ENCODE peak calls at places on chromosomes 16 and 17, in four cellular contexts. One of them, this sample, is unnamed.
A peak's percentile ranks its signal among the peaks of the same experiment; 100 is the strongest.

GRCh38 chr17:47205419-47205963 is 3.7 kb upstream of the MYL4 start:
- DNase-seq in endodermal cell: peak; percentile 80
- DNase-seq in Peyer's patch: no peak
- DNase-seq in adrenal gland: peak; percentile 65
- DNase-seq in this sample: no peak

GRCh38 chr16:73171380-73171779 is 123.5 kb upstream of the ZFHX3 start:
- DNase-seq in endodermal cell: peak; percentile 75
- DNase-seq in Peyer's patch: no peak
- DNase-seq in adrenal gland: no peak
- DNase-seq in this sample: no peak

GRCh38 chr17:28578246-28579195 is 1.8 kb upstream of the ALDOC start:
- DNase-seq in endodermal cell: no peak
- DNase-seq in Peyer's patch: no peak
- DNase-seq in adrenal gland: no peak
- DNase-seq in this sample: no peak

GRCh38 chr17:66165537-66166123 is 26.3 kb downstream of the CEP112 start:
- DNase-seq in endodermal cell: no peak
- DNase-seq in Peyer's patch: no peak
- DNase-seq in adrenal gland: peak; percentile 25
- DNase-seq in this sample: no peak

GRCh38 chr17:45307290-45308015 is 9.4 kb downstream of the MAP3K14 start:
- DNase-seq in endodermal cell: no peak
- DNase-seq in Peyer's patch: no peak
- DNase-seq in adrenal gland: no peak
- DNase-seq in this sample: no peak

GRCh38 chr17:43667506-43668438 is 6.0 kb upstream of the MEOX1 start:
- DNase-seq in endodermal cell: no peak
- DNase-seq in Peyer's patch: no peak
- DNase-seq in adrenal gland: no peak
- DNase-seq in this sample: no peak

GRCh38 chr17:78769200-78769773 is 12.8 kb downstream of the CYTH1 start:
- DNase-seq in endodermal cell: peak; percentile 57
- DNase-seq in Peyer's patch: no peak
- DNase-seq in adrenal gland: no peak
- DNase-seq in this sample: no peak

GRCh38 chr16:89958068-89958467 is 9.5 kb downstream of the DEF8 start:
- DNase-seq in endodermal cell: peak; percentile 94
- DNase-seq in Peyer's patch: no peak
- DNase-seq in adrenal gland: peak; percentile 45
- DNase-seq in this sample: peak; percentile 90

GRCh38 chr16:66858740-66859396 is 14.7 kb downstream of the CA7 start:
- DNase-seq in endodermal cell: peak; percentile 28
- DNase-seq in Peyer's patch: no peak
- DNase-seq in adrenal gland: peak; percentile 90
- DNase-seq in this sample: peak; percentile 64

GRCh38 chr17:66123163-66123562 is 68.8 kb downstream of the CEP112 start:
- DNase-seq in endodermal cell: peak; percentile 68
- DNase-seq in Peyer's patch: no peak
- DNase-seq in adrenal gland: no peak
- DNase-seq in this sample: no peak

GRCh38 chr17:13996758-13997157 is 72.5 kb upstream of the COX10 start:
- DNase-seq in endodermal cell: no peak
- DNase-seq in Peyer's patch: no peak
- DNase-seq in adrenal gland: no peak
- DNase-seq in this sample: no peak

GRCh38 chr16:20866161-20866772 is 33.9 kb downstream of the DCUN1D3 start:
- DNase-seq in endodermal cell: peak; percentile 60
- DNase-seq in Peyer's patch: no peak
- DNase-seq in adrenal gland: peak; percentile 92
- DNase-seq in this sample: peak; percentile 82

GRCh38 chr17:57255776-57256681 is at the start of gene MSI2:
- DNase-seq in endodermal cell: peak; percentile 96
- DNase-seq in Peyer's patch: peak; percentile 90
- DNase-seq in adrenal gland: peak; percentile 94
- DNase-seq in this sample: peak; percentile 88

GRCh38 chr16:58829096-58829495 is 95.0 kb upstream of the GOT2 start:
- DNase-seq in endodermal cell: no peak
- DNase-seq in Peyer's patch: no peak
- DNase-seq in adrenal gland: no peak
- DNase-seq in this sample: no peak

GRCh38 chr17:72432881-72433280 is 312.1 kb downstream of the SOX9 start:
- DNase-seq in endodermal cell: no peak
- DNase-seq in Peyer's patch: no peak
- DNase-seq in adrenal gland: no peak
- DNase-seq in this sample: no peak

GRCh38 chr17:41530062-41531048 is 2.2 kb upstream of the KRT19 start:
- DNase-seq in endodermal cell: peak; percentile 90
- DNase-seq in Peyer's patch: peak; percentile 70
- DNase-seq in adrenal gland: peak; percentile 87
- DNase-seq in this sample: peak; percentile 93

GRCh38 chr16:17213025-17213424 is 257.7 kb downstream of the XYLT1 start:
- DNase-seq in endodermal cell: no peak
- DNase-seq in Peyer's patch: no peak
- DNase-seq in adrenal gland: no peak
- DNase-seq in this sample: no peak

GRCh38 chr16:51427081-51427480 is 276.0 kb upstream of the SALL1 start:
- DNase-seq in endodermal cell: no peak
- DNase-seq in Peyer's patch: no peak
- DNase-seq in adrenal gland: no peak
- DNase-seq in this sample: no peak
- H3K4me1 ChIP-seq in endodermal cell: no peaks in the 10 kb centered on the region
- H3K4me1 ChIP-seq in Peyer's patch: no peaks in the 10 kb centered on the region
- H3K4me1 ChIP-seq in adrenal gland: no peaks in the 10 kb centered on the region
- H3K4me1 ChIP-seq in this sample: no peaks in the 10 kb centered on the region

GRCh38 chr16:68574479-68574878 is 35.4 kb downstream of the ZFP90 start:
- DNase-seq in endodermal cell: no peak
- DNase-seq in Peyer's patch: no peak
- DNase-seq in adrenal gland: no peak
- DNase-seq in this sample: no peak
- H3K9me3 ChIP-seq in endodermal cell: peaks cover 94% of the 10 kb centered on the region
- H3K9me3 ChIP-seq in Peyer's patch: peaks cover 38% of the 10 kb centered on the region
- H3K9me3 ChIP-seq in adrenal gland: peaks cover 57% of the 10 kb centered on the region
- H3K9me3 ChIP-seq in this sample: peaks cover 6% of the 10 kb centered on the region

GRCh38 chr17:19646788-19647696 is 1.5 kb upstream of the ALDH3A2 start:
- DNase-seq in endodermal cell: peak; percentile 88
- DNase-seq in Peyer's patch: no peak
- DNase-seq in adrenal gland: peak; percentile 75
- DNase-seq in this sample: no peak
- H3K4me3 ChIP-seq in endodermal cell: peak overlapping the region; percentile 99
- H3K4me3 ChIP-seq in Peyer's patch: peak overlapping the region; percentile 75
- H3K4me3 ChIP-seq in adrenal gland: no peak overlapping the region
- H3K4me3 ChIP-seq in this sample: no peak overlapping the region

DNA sequence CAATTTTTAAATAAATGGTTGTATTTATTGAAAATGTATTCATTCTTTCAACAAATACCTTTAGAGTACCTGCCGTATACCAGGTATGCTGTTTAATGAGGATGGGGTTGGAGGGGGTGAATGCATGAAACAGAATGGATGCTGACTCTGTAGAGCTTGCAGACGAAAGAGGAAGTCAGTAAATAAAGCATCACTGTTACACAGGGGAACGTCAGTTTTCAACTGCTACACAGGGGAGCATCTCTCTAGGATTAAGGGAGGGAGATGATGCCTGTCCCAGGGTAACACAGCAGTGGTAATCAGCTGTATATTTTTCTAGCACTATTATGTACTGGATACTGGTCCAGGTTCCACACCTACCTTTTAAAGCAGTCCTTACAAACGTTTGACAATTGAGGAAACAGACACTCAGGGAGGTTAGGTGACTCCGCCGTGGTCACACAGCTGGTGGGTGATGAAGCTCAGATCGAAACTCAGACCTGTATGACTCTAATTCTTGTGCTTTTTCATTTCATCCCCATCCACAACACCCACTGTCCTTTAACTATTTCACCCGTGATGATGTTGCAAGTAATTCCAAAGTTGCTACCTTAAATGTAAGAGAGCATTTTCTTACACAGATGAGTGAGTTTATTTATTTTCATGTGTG is 452.1 kb upstream of the HSBP1 start:
- DNase-seq in endodermal cell: no peak
- DNase-seq in Peyer's patch: no peak
- DNase-seq in adrenal gland: no peak
- DNase-seq in this sample: no peak
- H3K4me1 ChIP-seq in endodermal cell: no peaks in the 10 kb centered on the region
- H3K4me1 ChIP-seq in Peyer's patch: no peaks in the 10 kb centered on the region
- H3K4me1 ChIP-seq in adrenal gland: no peaks in the 10 kb centered on the region
- H3K4me1 ChIP-seq in this sample: no peaks in the 10 kb centered on the region

GRCh38 chr17:21143695-21144094 is 16.9 kb downstream of the DHRS7B start:
- DNase-seq in endodermal cell: no peak
- DNase-seq in Peyer's patch: no peak
- DNase-seq in adrenal gland: no peak
- DNase-seq in this sample: no peak
- H3K9me3 ChIP-seq in endodermal cell: peaks cover 98% of the 10 kb centered on the region
- H3K9me3 ChIP-seq in Peyer's patch: no peaks in the 10 kb centered on the region
- H3K9me3 ChIP-seq in adrenal gland: no peaks in the 10 kb centered on the region
- H3K9me3 ChIP-seq in this sample: no peaks in the 10 kb centered on the region

DNA sequence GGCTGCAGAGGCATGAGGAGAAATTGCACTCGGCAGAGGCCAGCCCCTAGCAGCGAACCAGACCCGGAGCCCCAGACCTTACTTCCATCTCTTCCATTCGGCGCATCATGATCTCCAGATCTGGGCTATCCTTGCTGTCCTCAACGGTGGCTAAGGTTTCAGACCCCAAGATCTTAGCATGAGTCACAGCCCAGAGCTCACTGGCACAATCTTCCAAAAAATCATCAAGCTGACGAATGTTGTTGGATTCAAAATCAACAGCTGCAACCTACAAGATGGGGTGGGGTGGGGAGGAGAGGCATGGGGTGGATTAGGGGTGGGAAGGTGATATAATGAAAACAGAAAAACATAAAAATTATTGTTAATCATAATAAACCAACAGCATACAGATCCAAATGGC is 39.7 kb upstream of the PITPNM3 start:
- DNase-seq in endodermal cell: no peak
- DNase-seq in Peyer's patch: no peak
- DNase-seq in adrenal gland: no peak
- DNase-seq in this sample: no peak
- H3K4me3 ChIP-seq in endodermal cell: no peak overlapping the region
- H3K4me3 ChIP-seq in Peyer's patch: no peak overlapping the region
- H3K4me3 ChIP-seq in adrenal gland: no peak overlapping the region
- H3K4me3 ChIP-seq in this sample: no peak overlapping the region

DNA sequence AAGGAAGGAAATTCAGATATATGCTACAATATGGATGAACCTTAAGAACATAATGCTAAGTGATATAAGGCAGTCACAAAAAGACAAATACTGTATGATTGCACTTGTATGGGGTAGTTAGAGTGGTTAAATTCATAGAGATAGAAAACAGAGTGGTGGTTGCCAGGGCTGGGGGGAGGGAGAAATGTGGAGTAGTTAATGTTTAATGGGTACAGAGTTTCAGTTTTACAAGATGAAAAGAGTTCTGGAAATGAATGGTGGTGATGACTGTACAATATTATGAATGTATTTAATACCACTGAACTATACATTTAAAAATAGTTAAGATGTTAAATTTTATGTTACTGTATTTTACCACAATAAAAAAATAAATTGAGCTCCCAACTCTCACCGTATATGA is 157.9 kb downstream of the TOX3 start:
- DNase-seq in endodermal cell: no peak
- DNase-seq in Peyer's patch: no peak
- DNase-seq in adrenal gland: no peak
- DNase-seq in this sample: no peak
- H3K4me1 ChIP-seq in endodermal cell: peaks cover 2% of the 10 kb centered on the region
- H3K4me1 ChIP-seq in Peyer's patch: no peaks in the 10 kb centered on the region
- H3K4me1 ChIP-seq in adrenal gland: no peaks in the 10 kb centered on the region
- H3K4me1 ChIP-seq in this sample: no peaks in the 10 kb centered on the region

DNA sequence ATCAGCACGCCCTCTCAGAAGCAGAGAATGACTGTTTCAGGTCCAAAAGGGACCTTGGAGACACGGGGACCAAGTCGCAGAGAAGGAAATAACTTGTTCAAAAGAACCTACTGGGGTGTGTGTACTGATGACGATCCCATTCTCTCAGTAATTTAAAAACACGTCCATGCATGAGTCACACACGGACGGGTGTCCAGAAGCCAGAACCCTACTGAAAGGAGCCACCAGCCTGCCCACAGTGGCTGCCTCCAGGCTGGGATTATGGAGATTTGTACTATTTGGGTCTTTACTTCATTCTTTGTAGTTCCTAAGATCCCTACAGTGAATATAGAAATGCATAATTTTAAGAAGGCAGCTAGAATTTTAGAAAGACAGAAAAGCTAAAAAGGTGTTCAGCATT is 27.8 kb downstream of the TMEM204 start:
- DNase-seq in endodermal cell: no peak
- DNase-seq in Peyer's patch: no peak
- DNase-seq in adrenal gland: no peak
- DNase-seq in this sample: no peak
- H3K9me3 ChIP-seq in endodermal cell: no peaks in the 10 kb centered on the region
- H3K9me3 ChIP-seq in Peyer's patch: no peaks in the 10 kb centered on the region
- H3K9me3 ChIP-seq in adrenal gland: no peaks in the 10 kb centered on the region
- H3K9me3 ChIP-seq in this sample: no peaks in the 10 kb centered on the region

This sample was measured in BE2C.